ENCODE peak calls at places on chromosomes 2 and 18, in six cellular contexts. N is neuronal stem cell, F is iris pigment epithelial cell, H is H7, K is MV-4-11, R is NCI-H1092. X is an unnamed sample.

GRCh38 chr2:21543630-21544029 is 419.9 kb downstream of the TDRD15 start:
- DNase-seq in F (no peak), R (no peak), K (no peak), N (no peak), H (no peak), X (no peak)

GRCh38 chr2:239724851-239725550 is 300.1 kb downstream of the NDUFA10 start:
- DNase-seq in N (no peak), R (no peak), K (no peak), F (no peak), H (peak), X (no peak)

GRCh38 chr2:58571181-58571852 is 330.2 kb upstream of the FANCL start:
- DNase-seq in F (peak), K (peak), R (peak), H (peak), N (peak), X (peak)

GRCh38 chr2:69559696-69560482 is 83.7 kb downstream of the AAK1 start:
- DNase-seq in R (no peak), F (peak), K (peak), N (peak), H (peak), X (peak)

GRCh38 chr2:169637620-169638019 is 53.5 kb downstream of the PPIG start:
- DNase-seq in H (no peak), N (no peak), K (no peak), R (no peak), F (peak), X (no peak)

GRCh38 chr2:176079851-176080539 is 3.8 kb downstream of the EVX2 start:
- DNase-seq in H (peak), N (no peak), R (no peak), F (peak), K (no peak), X (peak)

GRCh38 chr2:209426432-209426831 is 2.6 kb downstream of the MAP2 start:
- DNase-seq in K (no peak), H (peak), N (no peak), R (peak), F (peak), X (peak)

GRCh38 chr2:52387937-52388590 is 1356.1 kb upstream of the NRXN1 start:
- DNase-seq in K (no peak), R (no peak), H (no peak), N (no peak), F (no peak), X (no peak)

GRCh38 chr18:10131783-10132381 is 218.1 kb downstream of the VAPA start:
- DNase-seq in K (no peak), H (peak), R (no peak), F (no peak), N (peak), X (peak)

GRCh38 chr2:138922973-138923563 is 142.9 kb upstream of the NXPH2 start:
- DNase-seq in F (peak), R (peak), H (peak), N (no peak), K (peak), X (no peak)